ENCODE peak calls at places on chromosomes 13 and 19, in four cellular contexts. L, T, U and D are unnamed samples.
A peak's percentile ranks its signal among the peaks of the same experiment; 100 is the strongest.

GRCh38 chr19:18785179-18786124 is 5.7 kb downstream of the COMP start:
- DNase-seq in L (no peak), U (peak; percentile 27), T (peak; percentile 61), D (peak; percentile 40)

GRCh38 chr19:33241530-33242101 is 16.0 kb upstream of the SLC7A10 start:
- DNase-seq in T (peak; percentile 18), L (no peak), U (no peak), D (no peak)

GRCh38 chr13:42747399-42747873 is 33.9 kb upstream of the FAM216B start:
- DNase-seq in U (no peak), T (no peak), L (no peak), D (no peak)

GRCh38 chr19:1911098-1911497 is 5.9 kb downstream of the ADAT3 start:
- DNase-seq in T (no peak), U (no peak), L (no peak), D (no peak)

GRCh38 chr13:94617389-94618000 is 15.8 kb downstream of the GPR180 start:
- DNase-seq in U (no peak), L (no peak), T (no peak), D (no peak)

GRCh38 chr13:63085851-63086250 is 1670.2 kb upstream of the PCDH20 start:
- DNase-seq in L (no peak), U (no peak), T (no peak), D (no peak)

GRCh38 chr19:34481861-34482379 is 362 bp downstream of the WTIP start:
- DNase-seq in L (no peak), U (no peak), T (no peak), D (no peak)

GRCh38 chr13:72763411-72763810 is 18.3 kb downstream of the DIS3 start:
- DNase-seq in T (no peak), L (no peak), U (no peak), D (no peak)

GRCh38 chr19:5137114-5137513 is 168.2 kb downstream of the KDM4B start:
- DNase-seq in T (no peak), L (no peak), U (no peak), D (no peak)

GRCh38 chr13:52903320-52903719 is 54.9 kb upstream of the PCDH8 start:
- DNase-seq in L (no peak), U (no peak), T (no peak), D (no peak)

GRCh38 chr19:1066748-1067340 is at the start of gene ARHGAP45:
- DNase-seq in L (peak; percentile 47), T (peak; percentile 82), U (no peak), D (no peak)

GRCh38 chr19:16039081-16039480 is 37.2 kb upstream of the TPM4 start:
- DNase-seq in U (no peak), L (no peak), T (no peak), D (no peak)

GRCh38 chr13:34941436-34941834 is 635 bp upstream of the NBEA start:
- DNase-seq in T (no peak), L (no peak), U (no peak), D (no peak)

GRCh38 chr13:33761744-33762143 is 56.2 kb upstream of the RFC3 start:
- DNase-seq in L (no peak), T (no peak), U (no peak), D (no peak)

GRCh38 chr19:13093407-13094284 is 9.0 kb downstream of the LYL1 start:
- DNase-seq in L (peak; percentile 59), U (peak; percentile 72), T (peak; percentile 69), D (peak; percentile 63)

GRCh38 chr19:10091892-10092641 is 6.0 kb downstream of the SHFL start:
- DNase-seq in L (no peak), T (no peak), U (no peak), D (no peak)

GRCh38 chr19:10219678-10220077 is 11.5 kb downstream of the S1PR2 start:
- DNase-seq in U (no peak), T (no peak), L (peak; percentile 6), D (no peak)

GRCh38 chr19:15303105-15303780 is 29.1 kb downstream of the BRD4 start:
- DNase-seq in T (no peak), U (no peak), L (no peak), D (no peak)

GRCh38 chr13:35724480-35724879 is 248.0 kb upstream of the MAB21L1 start:
- DNase-seq in T (no peak), U (no peak), L (no peak), D (no peak)

GRCh38 chr19:4064551-4065260 is 2.0 kb downstream of the ZBTB7A start:
- DNase-seq in U (peak; percentile 53), L (no peak), T (no peak), D (no peak)

GRCh38 chr19:42129399-42130253 is 2.6 kb downstream of the POU2F2 start:
- DNase-seq in U (peak; percentile 15), L (no peak), T (no peak), D (no peak)

GRCh38 chr19:39533791-39534190 is 1.1 kb upstream of the EID2B start:
- DNase-seq in T (no peak), L (no peak), U (no peak), D (no peak)

GRCh38 chr13:59861676-59862075 is 302.1 kb downstream of the DIAPH3 start:
- DNase-seq in T (no peak), U (no peak), L (no peak), D (no peak)

GRCh38 chr13:37918116-37919100 is 48.8 kb upstream of the TRPC4 start:
- DNase-seq in T (no peak), U (no peak), L (no peak), D (no peak)

GRCh38 chr19:45215391-45216191 is 29.6 kb downstream of the EXOC3L2 start:
- DNase-seq in T (no peak), L (no peak), U (no peak), D (no peak)

GRCh38 chr19:5536337-5536894 is 31.3 kb downstream of the TINCR start:
- DNase-seq in L (no peak), T (no peak), U (peak; percentile 43), D (no peak)

GRCh38 chr19:51615991-51616390 is 14.2 kb downstream of the SIGLEC5 start:
- DNase-seq in U (no peak), L (no peak), T (no peak), D (no peak)

GRCh38 chr13:37869506-37869755 is 141 bp downstream of the TRPC4 start:
- DNase-seq in T (no peak), L (no peak), U (no peak), D (no peak)